ENCODE peak calls at places on chromosomes 2 and 18, in nine cellular contexts. X is neural progenitor cell, Y is GM23248, C is HCT116, U is SK-N-SH, E is GM23338, G is OCI-LY7, N is MM.1S, M is PC-3. K is an unnamed sample.

GRCh38 chr2:18903750-18904149 is 314.4 kb upstream of the NT5C1B start:
- DNase-seq in X (no peak), E (no peak), Y (no peak), N (peak), U (no peak), C (no peak), G (peak), M (peak), K (no peak)

GRCh38 chr2:70808983-70809958 is 11.1 kb downstream of the CLEC4F start:
- DNase-seq in E (no peak), M (no peak), N (no peak), G (no peak), C (no peak), Y (no peak), U (no peak), X (no peak), K (no peak)

GRCh38 chr2:189865836-189866235 is 81.6 kb downstream of the PMS1 start:
- DNase-seq in N (no peak), C (no peak), G (peak), U (no peak), X (no peak), Y (peak), M (no peak), E (no peak), K (no peak)

GRCh38 chr2:163735692-163736432 is at the start of gene FIGN:
- DNase-seq in E (peak), C (no peak), N (peak), G (no peak), U (peak), X (peak), Y (peak), M (peak), K (peak)

GRCh38 chr2:109473616-109474318 is 140.0 kb downstream of the SEPTIN10 start:
- DNase-seq in N (peak), C (no peak), M (no peak), E (no peak), Y (no peak), X (no peak), U (no peak), G (no peak), K (no peak)

GRCh38 chr2:182744490-182744889 is 28.4 kb downstream of the DNAJC10 start:
- DNase-seq in E (no peak), C (no peak), M (no peak), Y (peak), U (no peak), N (no peak), X (no peak), G (no peak), K (no peak)

GRCh38 chr2:184760931-184761330 is 162.6 kb downstream of the ZNF804A start:
- DNase-seq in C (no peak), E (no peak), M (no peak), U (no peak), G (no peak), X (no peak), Y (no peak), N (no peak), K (no peak)

GRCh38 chr2:237298323-237299118 is 115.4 kb downstream of the COL6A3 start:
- DNase-seq in U (peak), C (peak), Y (peak), G (no peak), N (no peak), M (peak), X (no peak), E (no peak), K (peak)

GRCh38 chr2:158060862-158061435 is 40.7 kb upstream of the UPP2 start:
- DNase-seq in Y (peak), C (peak), U (no peak), X (no peak), G (no peak), E (no peak), N (no peak), M (no peak), K (peak)

GRCh38 chr2:200311139-200311538 is 4.6 kb downstream of the SPATS2L start:
- DNase-seq in E (no peak), G (no peak), X (no peak), M (peak), Y (peak), C (no peak), U (no peak), N (no peak), K (no peak)

GRCh38 chr2:20071397-20072383 is 20.3 kb upstream of the LAPTM4A start:
- DNase-seq in C (no peak), Y (peak), U (peak), X (peak), E (peak), G (no peak), M (peak), N (no peak), K (peak)

GRCh38 chr2:20065885-20066602 is 14.6 kb upstream of the LAPTM4A start:
- DNase-seq in N (peak), X (no peak), M (peak), C (no peak), Y (peak), G (no peak), E (no peak), U (peak), K (peak)

GRCh38 chr2:20069756-20070155 is 18.3 kb upstream of the LAPTM4A start:
- DNase-seq in U (no peak), M (no peak), G (no peak), E (no peak), N (no peak), X (no peak), C (no peak), Y (no peak), K (no peak)

GRCh38 chr2:20064841-20065240 is 13.4 kb upstream of the LAPTM4A start:
- DNase-seq in M (no peak), X (no peak), N (no peak), G (no peak), E (no peak), U (no peak), Y (no peak), C (no peak), K (no peak)

GRCh38 chr2:20067992-20068727 is 16.7 kb upstream of the LAPTM4A start:
- DNase-seq in U (no peak), E (no peak), C (no peak), Y (peak), N (no peak), G (no peak), M (peak), X (no peak), K (no peak)
- TF ChIP-seq EZH2phosphoT487 in U (no peak), E (no peak), C (no peak), Y (peak), N (no peak), G (no peak), M (no peak), X (no peak), K (no peak)

GRCh38 chr18:5543036-5543671 is 643 bp downstream of the EPB41L3 start:
- DNase-seq in E (peak), U (peak), N (no peak), G (no peak), Y (peak), M (no peak), C (no peak), X (peak), K (peak)
- H3K4me3 ChIP-seq in E (peak), U (no peak), N (no peak), G (no peak), Y (peak), M (peak), C (no peak), X (peak), K (peak)

GRCh38 chr2:10149684-10150083 is 27.1 kb downstream of the RRM2 start:
- DNase-seq in G (no peak), X (no peak), U (no peak), N (no peak), E (no peak), M (no peak), Y (no peak), C (no peak), K (no peak)

GRCh38 chr2:10148268-10148667 is 25.7 kb downstream of the RRM2 start:
- DNase-seq in G (no peak), E (no peak), M (no peak), Y (no peak), C (no peak), U (no peak), N (no peak), X (no peak), K (no peak)

GRCh38 chr2:10151462-10151861 is 28.9 kb downstream of the RRM2 start:
- DNase-seq in C (no peak), G (no peak), M (no peak), X (no peak), N (no peak), E (no peak), U (no peak), Y (no peak), K (no peak)

GRCh38 chr2:10146366-10147005 is 23.9 kb downstream of the RRM2 start:
- DNase-seq in Y (no peak), X (no peak), N (no peak), G (no peak), E (no peak), C (no peak), M (no peak), U (no peak), K (no peak)

GRCh38 chr2:10150436-10150835 is 27.9 kb downstream of the RRM2 start:
- DNase-seq in U (no peak), N (no peak), C (no peak), Y (no peak), E (no peak), M (no peak), X (no peak), G (no peak), K (no peak)
- TF ChIP-seq EZH2phosphoT487 in U (no peak), N (no peak), C (no peak), Y (no peak), E (no peak), M (no peak), X (no peak), G (no peak), K (no peak)

DNA sequence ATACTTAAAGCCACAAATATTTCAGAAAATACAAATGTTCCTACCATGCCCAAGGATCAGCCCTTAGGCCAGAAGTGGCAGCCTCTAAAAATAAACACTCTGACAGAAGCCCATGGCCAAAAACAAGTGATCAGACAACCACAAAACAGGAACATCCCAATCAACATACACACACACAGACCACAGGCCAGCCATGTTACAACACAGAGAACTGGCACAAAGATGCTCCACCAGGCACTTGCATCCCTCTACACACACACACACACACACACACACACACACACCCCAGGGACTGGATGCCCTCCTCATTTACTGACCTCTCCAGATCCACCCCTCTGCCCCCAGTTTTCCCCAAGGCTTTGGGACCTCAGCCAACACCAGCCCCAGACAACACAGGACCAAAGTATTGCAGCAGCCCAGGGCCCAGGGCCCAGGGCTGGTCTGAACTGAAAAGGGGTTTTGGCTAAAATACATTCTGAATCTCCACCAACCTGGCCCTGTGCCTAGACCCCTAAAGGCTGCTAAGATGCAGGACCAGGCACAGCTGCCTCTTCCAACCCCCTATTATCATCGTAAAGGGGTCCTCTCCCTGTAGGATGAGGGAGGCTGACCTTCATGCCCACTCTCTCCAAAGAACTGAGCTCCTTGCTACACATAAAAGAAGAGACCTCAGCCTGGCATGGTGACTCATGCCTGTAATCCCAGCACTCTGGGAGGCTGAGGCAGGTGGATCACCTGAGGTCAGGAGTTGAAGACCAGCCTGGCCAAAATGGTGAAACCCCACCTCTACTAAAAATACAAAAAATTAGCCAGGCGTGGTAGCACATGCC is 151.4 kb downstream of the TNS1 start:
- DNase-seq in U (peak), M (peak), G (no peak), E (no peak), X (no peak), C (no peak), N (no peak), Y (peak), K (no peak)
- H3K4me3 ChIP-seq in U (no peak), M (no peak), G (no peak), E (no peak), X (no peak), C (no peak), N (no peak), Y (no peak), K (no peak)

DNA sequence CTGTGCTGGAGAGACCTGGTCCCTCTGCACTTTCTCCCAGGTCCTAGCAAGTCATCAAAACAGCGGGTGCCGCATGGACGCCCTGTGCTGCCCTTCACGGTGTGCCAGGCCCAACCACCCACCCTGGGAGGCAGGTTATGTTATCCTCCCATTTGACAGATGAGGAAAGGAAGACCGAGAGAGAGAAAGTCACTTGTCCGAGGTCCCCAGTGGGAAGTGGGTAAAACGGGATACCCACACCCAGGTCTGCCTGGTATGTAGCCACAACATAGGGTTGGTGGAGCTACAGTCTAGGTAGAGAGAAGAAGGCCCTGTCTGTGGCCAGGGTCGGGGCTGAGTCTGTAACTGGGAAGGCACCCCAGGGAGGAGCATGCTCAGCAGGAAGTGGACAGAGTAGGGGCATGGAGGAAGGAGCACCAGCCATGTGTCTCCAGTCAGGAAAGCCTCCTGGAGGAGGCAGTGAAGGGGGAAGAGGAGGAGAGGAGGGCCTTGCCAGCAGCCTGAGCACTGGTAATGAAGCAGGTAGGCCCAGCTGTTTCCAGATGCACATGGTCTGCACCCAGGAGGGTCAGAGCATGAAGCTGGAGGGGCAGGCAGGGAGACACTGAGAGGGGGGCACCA is 98.4 kb downstream of the ZFP36L2 start:
- DNase-seq in G (no peak), N (no peak), X (no peak), U (no peak), C (no peak), E (no peak), M (no peak), Y (no peak), K (no peak)
- TF ChIP-seq EZH2phosphoT487 in G (no peak), N (no peak), X (no peak), U (no peak), C (no peak), E (no peak), M (no peak), Y (no peak), K (no peak)

GRCh38 chr2:240655931-240656886 is 26.5 kb downstream of the AQP12B start:
- DNase-seq in E (no peak), G (no peak), N (no peak), X (no peak), U (no peak), C (no peak), M (peak), Y (peak), K (no peak)
- H3K4me3 ChIP-seq in E (no peak), G (no peak), N (no peak), X (no peak), U (no peak), C (no peak), M (no peak), Y (no peak), K (no peak)

GRCh38 chr2:120314656-120315366 is 31.1 kb upstream of the INHBB start:
- DNase-seq in M (no peak), E (no peak), U (no peak), N (no peak), Y (no peak), G (no peak), X (no peak), C (no peak), K (no peak)
- TF ChIP-seq EZH2phosphoT487 in M (no peak), E (no peak), U (no peak), N (no peak), Y (no peak), G (no peak), X (no peak), C (no peak), K (no peak)

GRCh38 chr18:79949571-79950439 is 1.6 kb downstream of the SLC66A2 start:
- DNase-seq in E (no peak), N (no peak), Y (peak), U (no peak), C (no peak), X (no peak), M (no peak), G (peak), K (no peak)

GRCh38 chr18:79950440-79951341 is 762 bp downstream of the SLC66A2 start:
- DNase-seq in C (no peak), G (peak), E (peak), N (no peak), U (peak), X (peak), Y (peak), M (peak), K (peak)

GRCh38 chr18:79948719-79949411 is 2.6 kb downstream of the SLC66A2 start:
- DNase-seq in X (no peak), E (no peak), U (no peak), C (no peak), M (no peak), G (no peak), N (no peak), Y (no peak), K (no peak)

GRCh38 chr18:79947054-79947755 is 4.2 kb downstream of the SLC66A2 start:
- DNase-seq in N (no peak), C (no peak), E (no peak), Y (peak), G (no peak), X (no peak), M (peak), U (no peak), K (no peak)

DNA sequence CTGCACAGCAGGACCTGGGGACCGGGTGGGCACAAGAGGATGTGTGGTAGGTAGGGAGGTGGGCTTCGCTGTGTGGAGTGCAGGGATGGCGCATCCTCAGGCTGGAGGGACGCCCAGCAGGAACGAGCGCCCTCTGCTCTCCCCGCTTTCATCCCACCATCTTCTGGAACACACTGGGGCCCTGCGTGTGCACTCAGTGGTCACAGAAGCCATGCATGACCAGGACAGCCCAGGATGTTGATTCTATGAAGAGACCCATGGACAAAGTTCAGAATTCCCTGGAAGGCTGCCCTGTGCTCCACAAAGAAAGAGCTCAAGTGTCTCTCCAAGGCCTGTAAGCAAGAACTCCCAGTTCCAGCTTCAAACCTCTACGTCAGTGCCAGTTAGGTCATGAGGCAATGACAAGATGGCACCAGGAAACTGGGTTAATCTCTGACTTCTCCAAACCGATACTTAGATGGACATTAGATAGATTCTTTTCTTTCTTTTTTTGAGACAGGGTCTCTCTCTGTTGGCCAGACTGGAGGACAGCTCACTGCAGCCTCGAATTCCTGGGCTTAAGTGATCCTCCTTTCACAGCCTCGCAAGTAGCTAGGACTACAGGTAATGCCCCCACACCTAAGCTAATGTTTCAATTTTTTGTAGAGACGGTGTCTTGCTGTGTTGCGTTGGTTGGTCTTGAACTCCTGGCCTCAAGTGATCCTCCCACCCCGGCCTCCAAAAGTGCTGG is 3.4 kb downstream of the SLC66A2 start:
- DNase-seq in G (no peak), U (no peak), Y (no peak), M (no peak), C (no peak), E (no peak), X (no peak), N (no peak), K (no peak)
- H3K4me3 ChIP-seq in G (no peak), U (no peak), Y (no peak), M (no peak), C (no peak), E (no peak), X (no peak), N (no peak), K (no peak)

GRCh38 chr2:207511851-207512250 is 17.9 kb upstream of the CREB1 start:
- DNase-seq in U (no peak), X (no peak), C (no peak), N (no peak), Y (no peak), E (peak), G (no peak), M (peak), K (no peak)

GRCh38 chr2:207513577-207514257 is 16.0 kb upstream of the CREB1 start:
- DNase-seq in N (no peak), G (no peak), E (no peak), U (no peak), X (no peak), Y (peak), M (peak), C (no peak), K (no peak)

GRCh38 chr2:207515671-207516070 is 14.1 kb upstream of the CREB1 start:
- DNase-seq in N (no peak), M (no peak), Y (peak), E (no peak), U (no peak), X (no peak), C (no peak), G (no peak), K (no peak)

GRCh38 chr2:207514451-207514850 is 15.3 kb upstream of the CREB1 start:
- DNase-seq in E (no peak), X (no peak), G (no peak), C (no peak), Y (peak), M (peak), N (no peak), U (no peak), K (no peak)

GRCh38 chr2:207512356-207512755 is 17.4 kb upstream of the CREB1 start:
- DNase-seq in M (peak), N (no peak), E (no peak), G (no peak), Y (no peak), U (no peak), C (no peak), X (no peak), K (no peak)
- TF ChIP-seq EZH2phosphoT487 in M (no peak), N (no peak), E (no peak), G (no peak), Y (no peak), U (no peak), C (no peak), X (no peak), K (no peak)

K was measured in hepatocyte.